ENCODE peak calls at places on chromosomes 13 and 19, in seven cellular contexts. C is ovary, D is PC-9, U is stomach, I is mucosa of descending colon, E is tibial nerve, K is neural progenitor cell. Y is an unnamed sample.

GRCh38 chr19:8017808-8018207 is 12.4 kb upstream of the ELAVL1 start:
- DNase-seq in E (no peak), U (no peak), K (peak; percentile 52), C (no peak), D (no peak), I (peak; percentile 67), Y (no peak)

GRCh38 chr19:33690461-33691427 is 69.0 kb downstream of the CHST8 start:
- DNase-seq in I (no peak), C (no peak), E (no peak), D (no peak), K (no peak), U (no peak), Y (no peak)

GRCh38 chr19:35792888-35793287 is 17.5 kb downstream of the ARHGAP33 start:
- DNase-seq in E (no peak), D (no peak), U (no peak), I (no peak), C (no peak), K (no peak), Y (no peak)

GRCh38 chr13:95343944-95344343 is 42.7 kb upstream of the ABCC4 start:
- DNase-seq in U (no peak), I (no peak), K (no peak), E (no peak), D (no peak), C (no peak), Y (no peak)

GRCh38 chr19:677201-677600 is 1.0 kb downstream of the FSTL3 start:
- DNase-seq in E (peak; percentile 73), D (peak; percentile 70), U (peak; percentile 43), C (peak; percentile 84), K (no peak), I (peak; percentile 57), Y (no peak)

GRCh38 chr19:55691561-55692481 is 16.8 kb downstream of the EPN1 start:
- DNase-seq in D (no peak), U (no peak), E (no peak), K (no peak), C (no peak), I (no peak), Y (no peak)

GRCh38 chr19:37933965-37934364 is 27.0 kb downstream of the SIPA1L3 start:
- DNase-seq in C (no peak), U (peak; percentile 34), E (no peak), K (no peak), I (no peak), D (no peak), Y (no peak)

GRCh38 chr19:51185868-51186215 is 39.0 kb upstream of the CD33 start:
- DNase-seq in E (no peak), U (no peak), D (no peak), I (no peak), K (no peak), C (no peak), Y (no peak)

GRCh38 chr19:2276429-2276989 is 5.5 kb downstream of the PEAK3 start:
- DNase-seq in C (no peak), U (no peak), D (no peak), E (no peak), I (no peak), K (no peak), Y (no peak)

GRCh38 chr19:30344446-30345425 is 27.4 kb upstream of the ZNF536 start:
- DNase-seq in U (no peak), K (no peak), D (no peak), I (no peak), C (no peak), E (no peak), Y (no peak)

GRCh38 chr13:26328326-26328725 is 74.4 kb downstream of the CDK8 start:
- DNase-seq in C (no peak), I (no peak), U (no peak), E (no peak), D (no peak), K (no peak), Y (no peak)

GRCh38 chr13:99805361-99805760 is 166.2 kb downstream of the ZIC5 start:
- DNase-seq in E (no peak), D (no peak), I (no peak), U (no peak), C (no peak), K (peak; percentile 69), Y (no peak)

GRCh38 chr19:8528500-8528899 is 14.5 kb upstream of the ZNF414 start:
- DNase-seq in K (no peak), C (no peak), D (no peak), U (no peak), E (no peak), I (no peak), Y (no peak)

GRCh38 chr13:52786747-52787146 is 47.1 kb upstream of the CNMD start:
- DNase-seq in C (no peak), E (no peak), K (no peak), I (no peak), U (no peak), D (no peak), Y (no peak)

GRCh38 chr13:114115191-114115671 is 17.2 kb downstream of the RASA3 start:
- DNase-seq in E (peak; percentile 13), I (peak; percentile 80), C (no peak), K (no peak), D (no peak), U (peak; percentile 29), Y (no peak)

GRCh38 chr19:1608414-1609391 is 3.4 kb upstream of the UQCR11 start:
- DNase-seq in E (no peak), U (no peak), I (no peak), K (no peak), C (no peak), D (peak; percentile 71), Y (no peak)

GRCh38 chr19:34351382-34351802 is 13.6 kb upstream of the GPI start:
- DNase-seq in U (peak; percentile 87), C (no peak), E (no peak), K (no peak), I (no peak), D (no peak), Y (no peak)

GRCh38 chr13:100454876-100455275 is 133.7 kb downstream of the GGACT start:
- DNase-seq in I (no peak), K (no peak), D (peak; percentile 91), E (no peak), U (no peak), C (no peak), Y (no peak)

GRCh38 chr19:29672933-29673336 is 7.7 kb downstream of the PLEKHF1 start:
- DNase-seq in U (peak; percentile 41), I (peak; percentile 61), K (no peak), E (no peak), C (no peak), D (no peak), Y (no peak)

GRCh38 chr13:51425410-51426042 is 27.3 kb downstream of the INTS6 start:
- DNase-seq in U (no peak), C (no peak), D (no peak), K (no peak), I (no peak), E (no peak), Y (no peak)

GRCh38 chr19:7921302-7921954 is 1.3 kb downstream of the SNAPC2 start:
- DNase-seq in C (peak; percentile 41), U (no peak), D (no peak), I (no peak), E (no peak), K (no peak), Y (no peak)

GRCh38 chr13:33554919-33555791 is 262.8 kb upstream of the RFC3 start:
- DNase-seq in I (no peak), E (no peak), D (no peak), U (no peak), K (peak; percentile 14), C (no peak), Y (no peak)

GRCh38 chr13:114022876-114023275 is 49.0 kb upstream of the C13orf46 start:
- DNase-seq in E (no peak), I (no peak), U (no peak), C (no peak), D (no peak), K (no peak), Y (no peak)

GRCh38 chr19:38904463-38905185 is 4.9 kb downstream of the NFKBIB start:
- DNase-seq in C (no peak), U (no peak), I (no peak), E (no peak), K (no peak), D (no peak), Y (no peak)

GRCh38 chr13:72141845-72142470 is 275.0 kb upstream of the DACH1 start:
- DNase-seq in U (no peak), C (peak; percentile 21), I (no peak), E (no peak), K (no peak), D (no peak), Y (no peak)

GRCh38 chr19:13817615-13818371 is 22.6 kb downstream of the ZSWIM4 start:
- DNase-seq in C (no peak), I (peak; percentile 91), D (no peak), U (peak; percentile 87), E (no peak), K (peak; percentile 94), Y (peak; percentile 96)

GRCh38 chr19:41907994-41908615 is 20.1 kb downstream of the ERFL start:
- DNase-seq in D (no peak), U (no peak), I (peak; percentile 33), K (no peak), E (no peak), C (no peak), Y (no peak)
- H3K36me3 ChIP-seq in D (no peaks in the 10 kb centered on the region), U (peaks cover 30% of the 10 kb centered on the region), I (no peaks in the 10 kb centered on the region), K (no peaks in the 10 kb centered on the region), E (peaks cover under 1% of the 10 kb centered on the region), C (no peaks in the 10 kb centered on the region), Y (peaks cover 17% of the 10 kb centered on the region)

GRCh38 chr19:3648037-3648905 is 21.7 kb upstream of the CACTIN start:
- DNase-seq in U (no peak), I (no peak), D (no peak), K (no peak), C (no peak), E (no peak), Y (no peak)
- H3K36me3 ChIP-seq in U (peaks cover 36% of the 10 kb centered on the region), I (no peaks in the 10 kb centered on the region), D (no peaks in the 10 kb centered on the region), K (no peaks in the 10 kb centered on the region), C (no peaks in the 10 kb centered on the region), E (peaks cover 7% of the 10 kb centered on the region), Y (peaks cover 22% of the 10 kb centered on the region)

GRCh38 chr19:46388311-46389095 is 24.9 kb downstream of the CCDC8 start:
- DNase-seq in E (peak; percentile 7), K (no peak), I (peak; percentile 19), D (no peak), C (no peak), U (no peak), Y (no peak)

GRCh38 chr19:46390866-46391265 is 22.5 kb downstream of the CCDC8 start:
- DNase-seq in E (no peak), I (peak; percentile 23), K (no peak), C (no peak), U (no peak), D (no peak), Y (no peak)

GRCh38 chr19:46392252-46392801 is 21.0 kb downstream of the CCDC8 start:
- DNase-seq in C (no peak), U (no peak), E (no peak), D (no peak), I (peak; percentile 21), K (no peak), Y (no peak)

GRCh38 chr19:46391296-46392251 is 21.8 kb downstream of the CCDC8 start:
- DNase-seq in I (peak; percentile 25), C (no peak), K (no peak), D (no peak), U (no peak), E (no peak), Y (no peak)

GRCh38 chr19:46390121-46390858 is 23.1 kb downstream of the CCDC8 start:
- DNase-seq in I (peak; percentile 17), D (no peak), E (no peak), U (no peak), K (no peak), C (no peak), Y (no peak)
- H3K36me3 ChIP-seq in I (no peaks in the 10 kb centered on the region), D (peaks cover 22% of the 10 kb centered on the region), E (peaks cover 10% of the 10 kb centered on the region), U (peaks cover 50% of the 10 kb centered on the region), K (no peaks in the 10 kb centered on the region), C (no peaks in the 10 kb centered on the region), Y (peaks cover 38% of the 10 kb centered on the region)

GRCh38 chr19:42407816-42408175 is 17.7 kb upstream of the CNFN start:
- DNase-seq in D (no peak), I (no peak), U (no peak), C (no peak), K (no peak), E (no peak), Y (no peak)
- H3K36me3 ChIP-seq in D (no peaks in the 10 kb centered on the region), I (no peaks in the 10 kb centered on the region), U (no peaks in the 10 kb centered on the region), C (no peaks in the 10 kb centered on the region), K (no peaks in the 10 kb centered on the region), E (no peaks in the 10 kb centered on the region), Y (peaks cover 2% of the 10 kb centered on the region)

Y was measured in iPS DF 6.9.